ENCODE peak calls at places on chromosomes 5 and 9, in seven cellular contexts. B is NB4, A is heart left ventricle, P is right lobe of liver, K is GM12891, D is stomach, Q is sigmoid colon. G is an unnamed sample.

GRCh38 chr9:22622823-22623222 is 176.2 kb downstream of the DMRTA1 start:
- DNase-seq in B (no peak), K (no peak), Q (no peak), D (no peak), A (no peak), P (no peak), G (no peak)

GRCh38 chr5:170896779-170897178 is 35.0 kb downstream of the RANBP17 start:
- DNase-seq in B (peak), D (peak), K (no peak), A (no peak), Q (no peak), P (no peak), G (peak)

GRCh38 chr9:92616199-92617129 is 53.5 kb downstream of the IPPK start:
- DNase-seq in B (no peak), P (peak), K (no peak), D (peak), A (no peak), Q (peak), G (no peak)

GRCh38 chr9:116550728-116551436 is 136.2 kb upstream of the TRIM32 start:
- DNase-seq in K (no peak), B (peak), A (peak), Q (no peak), D (no peak), P (no peak), G (no peak)

GRCh38 chr5:142785211-142785610 is 15.0 kb downstream of the ARHGAP26 start:
- DNase-seq in P (no peak), D (no peak), K (no peak), B (no peak), A (no peak), Q (no peak), G (no peak)

GRCh38 chr5:180469586-180469865 is 24.7 kb upstream of the CNOT6 start:
- DNase-seq in D (peak), A (no peak), P (no peak), B (no peak), K (no peak), Q (no peak), G (no peak)

GRCh38 chr5:80389575-80389974 is 18.3 kb upstream of the ZFYVE16 start:
- DNase-seq in P (peak), Q (no peak), K (no peak), B (no peak), A (no peak), D (no peak), G (no peak)

GRCh38 chr5:139470821-139471300 is at the start of gene SMIM33:
- DNase-seq in B (peak), A (no peak), K (no peak), D (peak), Q (no peak), P (no peak), G (no peak)

GRCh38 chr9:20948703-20949102 is 82.7 kb downstream of the HACD4 start:
- DNase-seq in D (no peak), A (no peak), P (no peak), Q (no peak), K (no peak), B (no peak), G (no peak)

GRCh38 chr5:135356522-135357318 is 42.3 kb downstream of the MACROH2A1 start:
- DNase-seq in Q (peak), P (no peak), A (peak), B (no peak), D (peak), K (no peak), G (peak)

GRCh38 chr9:121861501-121862180 is 210.2 kb downstream of the DAB2IP start:
- DNase-seq in P (peak), D (peak), A (peak), B (peak), K (no peak), Q (no peak), G (peak)

GRCh38 chr5:74239268-74239667 is 401.3 kb downstream of the ENC1 start:
- DNase-seq in D (no peak), A (no peak), P (no peak), Q (no peak), K (no peak), B (peak), G (no peak)

GRCh38 chr5:135901633-135902032 is 6.0 kb upstream of the IL9 start:
- DNase-seq in K (no peak), B (no peak), Q (no peak), D (no peak), A (no peak), P (no peak), G (no peak)

GRCh38 chr9:83166369-83166768 is 103.4 kb upstream of the RASEF start:
- DNase-seq in Q (no peak), P (peak), K (no peak), B (no peak), A (no peak), D (peak), G (no peak)

DNA sequence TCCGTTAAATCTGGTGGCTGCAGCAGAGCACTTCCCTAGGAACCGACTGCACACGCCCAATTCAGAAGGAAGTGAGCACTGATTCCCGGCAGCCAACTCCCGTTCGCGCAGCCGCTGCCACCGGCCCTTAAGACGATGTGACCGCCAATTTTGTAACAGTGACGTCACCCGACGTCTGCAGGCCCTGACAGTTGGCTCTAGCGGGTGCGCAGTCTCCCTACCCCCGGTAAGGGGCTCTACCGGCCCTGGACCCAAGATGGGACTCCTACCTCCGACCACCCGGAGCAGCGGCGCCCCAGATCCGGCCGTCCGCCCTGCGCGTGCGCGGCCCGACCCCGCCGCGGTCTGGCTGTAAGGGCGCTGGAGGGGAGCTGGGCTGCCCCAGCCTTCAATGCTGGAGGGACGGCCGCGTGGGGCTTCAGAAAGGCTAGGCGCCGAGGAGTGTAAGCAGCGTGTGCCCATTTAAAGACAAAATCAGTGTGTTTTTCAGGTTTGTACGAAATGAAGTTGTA is 19.1 kb downstream of the DNAJA1 start:
- DNase-seq in A (peak), B (peak), K (peak), Q (peak), D (peak), P (peak), G (peak)
- TF ChIP-seq POLR2A in A (peak), B (peak), K (peak), Q (peak), D (no peak), P (no peak), G (peak)

DNA sequence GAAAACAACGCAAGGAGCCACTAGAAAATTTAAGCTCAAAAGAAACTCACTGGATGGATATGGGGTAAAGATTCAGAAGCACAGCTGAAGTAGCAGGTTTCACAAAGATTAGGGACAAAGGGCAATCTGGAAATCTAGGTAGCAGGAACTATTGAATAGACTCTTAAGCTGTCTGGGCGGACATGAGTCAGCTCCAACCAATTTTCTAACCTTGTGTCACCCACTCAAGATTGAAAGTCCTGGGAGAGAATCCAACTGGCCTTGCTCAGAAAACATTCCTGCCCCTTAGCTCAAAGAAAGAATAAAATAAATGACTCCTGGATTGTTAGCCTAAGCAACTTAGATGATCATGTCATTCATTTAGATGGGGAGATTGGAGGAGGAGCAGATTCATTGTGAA is 69.2 kb downstream of the STK32A start:
- DNase-seq in B (no peak), D (no peak), K (no peak), Q (no peak), A (no peak), P (no peak), G (no peak)
- TF ChIP-seq POLR2A in B (no peak), D (no peak), K (no peak), Q (no peak), A (no peak), P (no peak), G (no peak)

GRCh38 chr9:33172256-33172678 is 5.1 kb upstream of the B4GALT1 start:
- DNase-seq in Q (no peak), A (no peak), B (no peak), P (no peak), K (no peak), D (no peak), G (peak)
- TF ChIP-seq POLR2A in Q (no peak), A (no peak), B (no peak), P (peak), K (no peak), D (no peak), G (no peak)

GRCh38 chr5:95859327-95860060 is 37.0 kb upstream of the GLRX start:
- DNase-seq in D (no peak), A (no peak), P (no peak), B (no peak), K (no peak), Q (no peak), G (no peak)

GRCh38 chr5:95858023-95858461 is 35.5 kb upstream of the GLRX start:
- DNase-seq in D (no peak), Q (peak), K (no peak), A (peak), P (no peak), B (peak), G (no peak)

GRCh38 chr5:95857185-95857945 is 34.8 kb upstream of the GLRX start:
- DNase-seq in B (no peak), Q (peak), K (no peak), D (peak), P (peak), A (peak), G (no peak)

GRCh38 chr5:95856501-95856981 is 34.0 kb upstream of the GLRX start:
- DNase-seq in P (no peak), D (no peak), K (no peak), Q (no peak), A (peak), B (no peak), G (no peak)

GRCh38 chr5:95858661-95859326 is 36.3 kb upstream of the GLRX start:
- DNase-seq in D (peak), B (peak), A (peak), P (peak), Q (peak), K (peak), G (peak)
- TF ChIP-seq POLR2A in D (no peak), B (no peak), A (peak), P (peak), Q (no peak), K (no peak), G (no peak)

DNA sequence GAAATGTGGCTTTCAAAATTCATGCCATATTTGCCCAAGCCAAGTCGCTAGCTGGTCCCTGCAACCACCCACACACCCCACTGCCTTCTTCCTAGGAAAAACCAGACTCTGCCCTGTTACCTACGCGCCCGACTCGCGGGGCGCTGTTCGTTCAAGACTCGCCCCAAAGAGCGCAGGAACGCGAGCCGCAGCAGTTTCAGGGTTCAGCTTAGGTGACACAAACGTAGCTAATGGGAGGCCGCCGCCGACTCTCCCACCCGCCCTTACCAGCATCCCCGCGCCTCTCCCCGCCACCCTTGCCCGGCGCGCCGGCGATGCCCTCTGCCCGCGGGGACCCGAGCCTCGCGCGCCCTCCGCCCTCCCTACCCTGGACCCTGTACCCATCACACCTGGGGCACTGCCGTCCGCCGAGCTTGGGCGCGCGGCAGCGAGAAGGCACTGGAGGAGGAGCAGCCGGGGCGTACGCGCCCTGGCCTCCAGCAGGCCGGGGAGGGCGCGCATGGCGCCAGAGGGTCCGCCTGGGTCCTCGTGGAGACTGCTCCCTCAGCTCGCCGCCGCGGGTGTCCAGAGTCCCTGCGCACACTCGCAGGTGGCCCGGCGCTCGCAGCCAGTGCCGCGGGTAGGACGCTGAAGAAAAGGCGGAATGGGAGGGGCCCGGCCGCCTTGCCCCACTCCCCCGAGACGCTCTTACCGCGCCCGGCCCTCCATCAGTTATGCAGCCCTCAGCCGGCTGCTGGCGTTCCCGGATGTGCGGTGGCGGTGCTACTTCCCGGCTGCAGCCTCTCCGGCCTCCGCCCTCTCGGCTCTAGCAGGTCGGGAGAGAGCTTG is at the start of gene EMB:
- DNase-seq in Q (peak), A (peak), B (peak), K (peak), P (peak), D (peak), G (peak)
- TF ChIP-seq POLR2A in Q (no peak), A (no peak), B (peak), K (peak), P (no peak), D (no peak), G (no peak)

GRCh38 chr5:38660194-38660668 is 103.8 kb upstream of the LIFR start:
- DNase-seq in B (peak), K (no peak), P (no peak), A (peak), D (no peak), Q (no peak), G (no peak)
- TF ChIP-seq POLR2A in B (no peak), K (no peak), P (no peak), A (peak), D (no peak), Q (peak), G (no peak)

DNA sequence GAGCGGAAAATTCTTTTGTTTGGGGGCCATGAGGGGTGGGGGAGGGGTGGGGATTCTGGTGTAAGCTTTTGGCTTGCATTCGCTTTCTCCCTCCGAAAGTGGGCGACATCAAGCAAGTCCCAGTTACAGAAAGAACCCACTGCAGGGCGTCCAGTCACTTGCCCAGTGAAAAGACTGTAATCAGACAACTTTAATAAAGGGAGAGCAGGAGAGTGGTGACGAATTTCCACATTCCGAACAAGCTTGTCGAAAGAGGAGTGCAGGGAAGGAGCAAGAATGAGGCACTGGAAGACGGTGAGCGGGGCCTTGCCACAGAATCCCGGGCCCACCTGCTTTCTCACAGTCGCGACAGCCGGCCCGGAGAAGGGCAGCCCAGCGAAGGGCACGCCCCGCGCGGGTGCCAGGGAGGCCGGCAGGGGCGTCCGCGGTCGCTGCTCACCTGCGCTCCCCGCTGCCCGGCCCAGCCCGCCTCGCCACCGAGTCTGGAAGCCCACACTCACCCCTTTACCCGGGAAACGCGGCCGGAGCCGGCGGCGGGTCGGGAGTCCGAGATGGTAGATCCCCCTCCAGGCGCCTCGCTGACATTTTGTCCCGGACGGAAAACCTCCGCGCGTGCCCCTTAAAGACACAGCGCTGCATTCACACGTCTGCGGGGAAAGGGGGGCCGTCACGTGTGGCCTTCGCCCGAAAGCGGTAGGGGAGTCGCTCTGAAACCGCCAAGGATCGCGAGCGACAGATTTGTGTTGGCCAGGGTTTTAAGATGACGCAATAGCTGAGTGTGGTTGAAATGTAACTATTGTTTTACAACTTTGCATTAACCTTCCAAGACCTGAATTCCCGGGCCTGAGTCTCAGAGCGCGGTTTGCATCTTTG is at the start of gene ZBED3:
- DNase-seq in D (peak), K (peak), Q (peak), B (peak), A (peak), P (peak), G (peak)
- TF ChIP-seq POLR2A in D (no peak), K (peak), Q (no peak), B (no peak), A (peak), P (no peak), G (no peak)

GRCh38 chr5:43287493-43287892 is 25.7 kb downstream of the HMGCS1 start:
- DNase-seq in B (no peak), K (no peak), A (no peak), D (no peak), Q (no peak), P (no peak), G (no peak)

GRCh38 chr5:43288269-43288831 is 24.9 kb downstream of the HMGCS1 start:
- DNase-seq in P (no peak), B (no peak), Q (no peak), K (no peak), D (no peak), A (no peak), G (no peak)

GRCh38 chr5:43290726-43291125 is 22.5 kb downstream of the HMGCS1 start:
- DNase-seq in B (no peak), A (no peak), P (no peak), Q (no peak), K (no peak), D (no peak), G (no peak)

GRCh38 chr5:43281840-43282658 is 31.2 kb downstream of the HMGCS1 start:
- DNase-seq in D (no peak), B (no peak), A (no peak), P (no peak), K (no peak), Q (no peak), G (no peak)

DNA sequence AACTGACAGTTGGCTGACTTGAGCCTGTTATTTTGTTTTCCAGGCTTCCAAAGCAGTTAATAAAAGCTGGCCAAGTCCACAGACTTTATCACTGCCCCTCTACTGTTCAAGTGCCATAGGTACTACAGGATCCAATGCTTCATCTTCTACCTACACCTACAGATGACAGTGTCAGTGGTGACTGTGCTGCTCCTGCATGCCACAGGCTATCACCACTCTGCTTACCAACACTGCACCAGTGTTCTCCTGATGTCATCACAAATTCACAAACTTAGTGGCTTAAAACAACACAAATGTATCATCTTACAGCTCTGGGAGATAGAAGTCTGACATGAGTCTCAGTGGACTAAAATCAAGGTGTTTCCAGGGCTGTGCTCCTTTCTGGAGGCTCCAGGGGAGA is 26.6 kb downstream of the HMGCS1 start:
- DNase-seq in B (no peak), D (no peak), K (no peak), A (no peak), Q (no peak), P (no peak), G (no peak)
- TF ChIP-seq POLR2A in B (no peak), D (no peak), K (no peak), A (no peak), Q (no peak), P (no peak), G (no peak)